ENCODE peak calls at places on chromosome 18, in four cellular contexts. One of them, this sample, is unnamed.

GRCh38 chr18:40414155-40414754 is 1540.8 kb upstream of the PIK3C3 start:
- DNase-seq in BJ: no peak
- DNase-seq in GM20000: no peak
- DNase-seq in Calu3: peak; percentile 5
- DNase-seq in this sample: no peak

GRCh38 chr18:1668284-1668683 is 763.6 kb downstream of the ADCYAP1 start:
- DNase-seq in BJ: no peak
- DNase-seq in GM20000: no peak
- DNase-seq in Calu3: no peak
- DNase-seq in this sample: no peak

GRCh38 chr18:74023220-74023619 is 124.4 kb downstream of the FBXO15 start:
- DNase-seq in BJ: no peak
- DNase-seq in GM20000: no peak
- DNase-seq in Calu3: no peak
- DNase-seq in this sample: no peak

GRCh38 chr18:6406075-6406909 is 8.4 kb downstream of the L3MBTL4 start:
- DNase-seq in BJ: no peak
- DNase-seq in GM20000: no peak
- DNase-seq in Calu3: no peak
- DNase-seq in this sample: no peak

GRCh38 chr18:59268127-59268721 is 5.0 kb downstream of the RAX start:
- DNase-seq in BJ: no peak
- DNase-seq in GM20000: peak; percentile 16
- DNase-seq in Calu3: no peak
- DNase-seq in this sample: no peak

GRCh38 chr18:77124452-77124922 is 8.1 kb downstream of the MBP start:
- DNase-seq in BJ: no peak
- DNase-seq in GM20000: peak; percentile 70
- DNase-seq in Calu3: peak; percentile 70
- DNase-seq in this sample: peak; percentile 75

GRCh38 chr18:41938445-41938844 is 16.6 kb upstream of the PIK3C3 start:
- DNase-seq in BJ: peak; percentile 78
- DNase-seq in GM20000: no peak
- DNase-seq in Calu3: no peak
- DNase-seq in this sample: no peak

GRCh38 chr18:79608069-79608468 is 71.5 kb upstream of the CTDP1 start:
- DNase-seq in BJ: no peak
- DNase-seq in GM20000: no peak
- DNase-seq in Calu3: no peak
- DNase-seq in this sample: no peak

GRCh38 chr18:45412577-45412976 is 202.7 kb upstream of the SLC14A2 start:
- DNase-seq in BJ: no peak
- DNase-seq in GM20000: no peak
- DNase-seq in Calu3: no peak
- DNase-seq in this sample: no peak

GRCh38 chr18:76208632-76209308 is 286.3 kb downstream of the ZNF516 start:
- DNase-seq in BJ: no peak
- DNase-seq in GM20000: no peak
- DNase-seq in Calu3: no peak
- DNase-seq in this sample: no peak

GRCh38 chr18:57909620-57910019 is 106.5 kb upstream of the ATP8B1 start:
- DNase-seq in BJ: no peak
- DNase-seq in GM20000: no peak
- DNase-seq in Calu3: peak; percentile 68
- DNase-seq in this sample: no peak

GRCh38 chr18:54878662-54879058 is 50.4 kb downstream of the RAB27B start:
- DNase-seq in BJ: no peak
- DNase-seq in GM20000: no peak
- DNase-seq in Calu3: no peak
- DNase-seq in this sample: no peak

GRCh38 chr18:77129150-77129551 is 3.4 kb downstream of the MBP start:
- DNase-seq in BJ: peak; percentile 80
- DNase-seq in GM20000: no peak
- DNase-seq in Calu3: no peak
- DNase-seq in this sample: no peak

GRCh38 chr18:6256521-6256920 is 158.2 kb downstream of the L3MBTL4 start:
- DNase-seq in BJ: no peak
- DNase-seq in GM20000: no peak
- DNase-seq in Calu3: no peak
- DNase-seq in this sample: no peak

GRCh38 chr18:25630682-25631081 is 278.7 kb upstream of the ZNF521 start:
- DNase-seq in BJ: no peak
- DNase-seq in GM20000: no peak
- DNase-seq in Calu3: no peak
- DNase-seq in this sample: no peak

GRCh38 chr18:42163316-42163715 is 208.3 kb downstream of the PIK3C3 start:
- DNase-seq in BJ: no peak
- DNase-seq in GM20000: no peak
- DNase-seq in Calu3: no peak
- DNase-seq in this sample: no peak

GRCh38 chr18:8044004-8044403 is 476.9 kb downstream of the PTPRM start:
- DNase-seq in BJ: no peak
- DNase-seq in GM20000: no peak
- DNase-seq in Calu3: no peak
- DNase-seq in this sample: no peak

GRCh38 chr18:10142496-10143160 is 228.8 kb downstream of the VAPA start:
- DNase-seq in BJ: no peak
- DNase-seq in GM20000: no peak
- DNase-seq in Calu3: peak; percentile 26
- DNase-seq in this sample: no peak

GRCh38 chr18:50509012-50509411 is 50.9 kb upstream of the MAPK4 start:
- DNase-seq in BJ: no peak
- DNase-seq in GM20000: no peak
- DNase-seq in Calu3: no peak
- DNase-seq in this sample: no peak

GRCh38 chr18:79628416-79629248 is 51.0 kb upstream of the CTDP1 start:
- DNase-seq in BJ: no peak
- DNase-seq in GM20000: no peak
- DNase-seq in Calu3: no peak
- DNase-seq in this sample: no peak

GRCh38 chr18:79941473-79942119 is 9.9 kb downstream of the SLC66A2 start:
- DNase-seq in BJ: no peak
- DNase-seq in GM20000: no peak
- DNase-seq in Calu3: no peak
- DNase-seq in this sample: no peak

GRCh38 chr18:58024139-58024538 is 19.9 kb upstream of the NEDD4L start:
- DNase-seq in BJ: no peak
- DNase-seq in GM20000: no peak
- DNase-seq in Calu3: no peak
- DNase-seq in this sample: no peak

GRCh38 chr18:32767400-32767799 is 5.4 kb downstream of the KLHL14 start:
- DNase-seq in BJ: no peak
- DNase-seq in GM20000: no peak
- DNase-seq in Calu3: no peak
- DNase-seq in this sample: no peak

GRCh38 chr18:32267463-32267862 is 77.6 kb downstream of the MEP1B start:
- DNase-seq in BJ: no peak
- DNase-seq in GM20000: no peak
- DNase-seq in Calu3: no peak
- DNase-seq in this sample: no peak

GRCh38 chr18:50855976-50856772 is 22.7 kb upstream of the ME2 start:
- DNase-seq in BJ: no peak
- DNase-seq in GM20000: no peak
- DNase-seq in Calu3: no peak
- DNase-seq in this sample: no peak

GRCh38 chr18:62281684-62282083 is 43.4 kb upstream of the TNFRSF11A start:
- DNase-seq in BJ: peak; percentile 49
- DNase-seq in GM20000: no peak
- DNase-seq in Calu3: no peak
- DNase-seq in this sample: no peak

GRCh38 chr18:31587538-31587937 is 4.1 kb upstream of the TTR start:
- DNase-seq in BJ: no peak
- DNase-seq in GM20000: no peak
- DNase-seq in Calu3: no peak
- DNase-seq in this sample: no peak

GRCh38 chr18:22176282-22176621 is 6.9 kb downstream of the GATA6 start:
- DNase-seq in BJ: no peak
- DNase-seq in GM20000: no peak
- DNase-seq in Calu3: no peak
- DNase-seq in this sample: no peak
- TF ChIP-seq CTCF in BJ: no peak
- TF ChIP-seq CTCF in GM20000: no peak
- TF ChIP-seq CTCF in Calu3: no peak
- TF ChIP-seq CTCF in this sample: no peak

DNA sequence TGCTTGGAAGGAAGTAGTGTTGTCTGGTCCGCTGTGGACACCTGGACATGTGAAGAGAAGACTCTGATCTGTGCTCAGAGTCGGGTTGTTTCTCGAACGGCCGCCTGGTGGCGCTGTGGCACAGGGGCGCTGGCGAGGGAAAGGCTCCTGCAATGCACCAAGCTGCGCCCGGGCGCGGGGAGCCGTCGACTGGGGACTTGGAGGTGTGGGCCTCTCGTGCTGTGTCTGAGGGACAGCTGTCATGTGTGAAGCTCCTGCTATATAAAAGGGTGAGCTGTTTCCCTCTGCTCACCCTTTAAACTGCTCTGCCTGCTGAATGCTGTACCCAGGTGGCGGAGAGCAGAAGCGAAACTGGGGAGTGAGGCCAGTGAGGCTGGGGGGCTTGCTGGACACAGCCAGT is 44.0 kb downstream of the GNAL start:
- DNase-seq in BJ: no peak
- DNase-seq in GM20000: peak; percentile 84
- DNase-seq in Calu3: peak; percentile 82
- DNase-seq in this sample: peak; percentile 85
- TF ChIP-seq CTCF in BJ: peak; percentile 96
- TF ChIP-seq CTCF in GM20000: peak; percentile 90
- TF ChIP-seq CTCF in Calu3: peak; percentile 96
- TF ChIP-seq CTCF in this sample: peak; percentile 89

DNA sequence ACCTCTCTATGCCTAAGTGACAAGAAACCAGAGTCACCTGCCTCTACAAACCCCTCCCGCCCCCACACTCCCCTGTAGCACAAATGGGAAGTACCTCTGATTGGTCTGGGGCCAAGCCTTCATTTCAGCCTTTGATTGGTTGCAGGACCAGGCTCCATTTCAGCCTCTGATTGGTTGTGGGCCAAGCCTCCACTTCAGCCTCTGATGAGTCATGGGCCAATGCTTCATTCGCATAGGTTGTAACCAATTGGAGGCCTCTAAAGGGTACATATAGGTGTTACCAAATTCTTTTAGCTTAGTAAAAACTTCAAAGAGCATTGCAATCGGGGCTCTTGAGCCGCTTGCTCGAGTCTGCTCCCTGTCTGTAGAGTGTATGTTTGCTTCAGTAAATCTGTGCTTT is 25.0 kb downstream of the CCDC102B start:
- DNase-seq in BJ: no peak
- DNase-seq in GM20000: no peak
- DNase-seq in Calu3: no peak
- DNase-seq in this sample: no peak
- TF ChIP-seq CTCF in BJ: no peak
- TF ChIP-seq CTCF in GM20000: no peak
- TF ChIP-seq CTCF in Calu3: no peak
- TF ChIP-seq CTCF in this sample: no peak

GRCh38 chr18:4384932-4385331 is 70.2 kb downstream of the DLGAP1 start:
- DNase-seq in BJ: no peak
- DNase-seq in GM20000: no peak
- DNase-seq in Calu3: no peak
- DNase-seq in this sample: no peak
- TF ChIP-seq CTCF in BJ: no peak
- TF ChIP-seq CTCF in GM20000: no peak
- TF ChIP-seq CTCF in Calu3: no peak
- TF ChIP-seq CTCF in this sample: no peak

GRCh38 chr18:35808796-35809195 is 163.7 kb upstream of the RMP24 start:
- DNase-seq in BJ: no peak
- DNase-seq in GM20000: no peak
- DNase-seq in Calu3: no peak
- DNase-seq in this sample: no peak
- TF ChIP-seq CTCF in BJ: no peak
- TF ChIP-seq CTCF in GM20000: no peak
- TF ChIP-seq CTCF in Calu3: no peak
- TF ChIP-seq CTCF in this sample: no peak

GRCh38 chr18:67200665-67201064 is 315.9 kb downstream of the DSEL start:
- DNase-seq in BJ: no peak
- DNase-seq in GM20000: no peak
- DNase-seq in Calu3: no peak
- DNase-seq in this sample: no peak
- TF ChIP-seq CTCF in BJ: no peak
- TF ChIP-seq CTCF in GM20000: no peak
- TF ChIP-seq CTCF in Calu3: no peak
- TF ChIP-seq CTCF in this sample: no peak

DNA sequence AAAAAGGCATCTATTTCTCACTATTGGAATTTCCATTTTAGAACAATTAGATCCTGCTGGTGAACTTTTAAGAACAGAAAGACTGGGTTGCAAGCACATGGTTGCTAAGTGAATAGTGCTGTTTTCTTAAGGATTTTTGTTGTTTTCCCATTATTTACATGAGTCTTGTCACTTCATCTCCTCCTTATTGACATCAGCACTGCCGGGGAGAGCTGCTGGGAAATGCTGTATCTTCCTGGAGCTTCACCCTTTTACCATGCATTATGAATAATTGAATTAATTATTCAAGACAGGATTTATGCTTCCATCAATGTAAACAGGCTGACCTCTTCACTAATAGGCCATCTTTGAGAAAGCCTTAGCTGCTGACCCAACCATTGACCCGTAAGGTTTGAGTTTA is 365.4 kb upstream of the SYT4 start:
- DNase-seq in BJ: no peak
- DNase-seq in GM20000: no peak
- DNase-seq in Calu3: no peak
- DNase-seq in this sample: no peak
- TF ChIP-seq CTCF in BJ: no peak
- TF ChIP-seq CTCF in GM20000: no peak
- TF ChIP-seq CTCF in Calu3: no peak
- TF ChIP-seq CTCF in this sample: no peak

DNA sequence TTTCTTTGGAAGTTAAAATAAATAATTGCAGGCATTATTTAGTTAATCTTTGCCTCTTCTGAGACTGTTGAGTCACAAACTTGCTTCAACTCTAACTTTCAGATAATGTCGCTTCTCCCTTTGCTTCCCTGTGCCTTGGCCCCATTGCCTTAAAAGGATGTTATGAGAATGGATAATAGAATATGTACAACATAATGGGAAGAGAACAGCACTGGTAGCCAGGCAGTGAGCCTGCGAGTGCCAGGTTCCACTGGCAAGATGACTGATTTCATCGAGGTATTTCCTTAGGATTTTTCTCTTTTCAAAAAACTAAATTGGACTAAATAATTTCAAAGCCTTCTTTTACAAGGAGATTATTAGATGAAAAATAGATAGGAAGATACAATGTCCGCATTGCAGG is 420.9 kb downstream of the TGIF1 start:
- DNase-seq in BJ: no peak
- DNase-seq in GM20000: no peak
- DNase-seq in Calu3: no peak
- DNase-seq in this sample: no peak
- TF ChIP-seq CTCF in BJ: no peak
- TF ChIP-seq CTCF in GM20000: no peak
- TF ChIP-seq CTCF in Calu3: no peak
- TF ChIP-seq CTCF in this sample: no peak

DNA sequence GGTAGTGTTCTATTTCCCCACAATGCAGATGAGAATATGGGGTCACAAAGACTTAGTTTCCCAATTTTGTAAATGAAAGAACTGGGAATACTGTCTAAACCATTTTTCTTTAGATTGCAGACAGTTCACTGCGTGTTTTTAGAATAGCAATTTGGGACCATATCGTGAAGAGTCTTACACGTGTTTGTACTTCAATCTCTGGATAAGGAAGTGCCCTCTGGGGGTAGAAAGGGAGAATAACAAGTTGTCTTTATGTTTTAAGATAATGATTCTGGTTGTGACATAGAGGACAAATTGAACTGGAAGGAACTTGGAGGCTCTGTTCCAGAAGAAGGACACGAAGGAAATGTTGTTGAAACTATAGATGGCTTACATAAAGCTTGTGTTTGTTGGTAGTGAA is 457.7 kb downstream of the CBLN2 start:
- DNase-seq in BJ: no peak
- DNase-seq in GM20000: no peak
- DNase-seq in Calu3: no peak
- DNase-seq in this sample: no peak
- TF ChIP-seq CTCF in BJ: no peak
- TF ChIP-seq CTCF in GM20000: no peak
- TF ChIP-seq CTCF in Calu3: peak; percentile 62
- TF ChIP-seq CTCF in this sample: no peak